ENCODE peak calls at places on chromosome 13, in nine cellular contexts. One of them, this sample, is unnamed.

GRCh38 chr13:24706886-24707585 is 26.8 kb downstream of the ATP12A start:
- DNase-seq in brain microvascular endothelial cell: no peak
- DNase-seq in foreskin keratinocyte: no peak
- DNase-seq in heart left ventricle: no peak
- DNase-seq in colonic mucosa: no peak
- DNase-seq in GM13977: no peak
- DNase-seq in cardiac muscle cell: no peak
- DNase-seq in progenitor cell of endocrine pancreas: no peak
- DNase-seq in endothelial cell: no peak
- DNase-seq in this sample: no peak

GRCh38 chr13:46617885-46618284 is 64.9 kb downstream of the LRCH1 start:
- DNase-seq in foreskin keratinocyte: no peak
- DNase-seq in heart left ventricle: no peak
- DNase-seq in brain microvascular endothelial cell: no peak
- DNase-seq in colonic mucosa: no peak
- DNase-seq in progenitor cell of endocrine pancreas: no peak
- DNase-seq in GM13977: no peak
- DNase-seq in endothelial cell: no peak
- DNase-seq in cardiac muscle cell: no peak
- DNase-seq in this sample: no peak

GRCh38 chr13:82330499-82330898 is 1551.8 kb downstream of the SLITRK1 start:
- DNase-seq in progenitor cell of endocrine pancreas: no peak
- DNase-seq in foreskin keratinocyte: peak
- DNase-seq in brain microvascular endothelial cell: peak
- DNase-seq in colonic mucosa: no peak
- DNase-seq in heart left ventricle: no peak
- DNase-seq in endothelial cell: no peak
- DNase-seq in cardiac muscle cell: peak
- DNase-seq in GM13977: peak
- DNase-seq in this sample: no peak

GRCh38 chr13:50400930-50401553 is 385.8 kb downstream of the KCNRG start:
- DNase-seq in endothelial cell: no peak
- DNase-seq in heart left ventricle: no peak
- DNase-seq in cardiac muscle cell: peak
- DNase-seq in brain microvascular endothelial cell: peak
- DNase-seq in GM13977: no peak
- DNase-seq in progenitor cell of endocrine pancreas: no peak
- DNase-seq in foreskin keratinocyte: peak
- DNase-seq in colonic mucosa: no peak
- DNase-seq in this sample: no peak

GRCh38 chr13:87671824-87672603 is 843 bp downstream of the SLITRK5 start:
- DNase-seq in GM13977: peak
- DNase-seq in endothelial cell: peak
- DNase-seq in progenitor cell of endocrine pancreas: no peak
- DNase-seq in colonic mucosa: no peak
- DNase-seq in cardiac muscle cell: no peak
- DNase-seq in heart left ventricle: no peak
- DNase-seq in foreskin keratinocyte: no peak
- DNase-seq in brain microvascular endothelial cell: no peak
- DNase-seq in this sample: no peak

GRCh38 chr13:51818771-51819511 is 15.0 kb upstream of the DHRS12 start:
- DNase-seq in endothelial cell: no peak
- DNase-seq in GM13977: no peak
- DNase-seq in heart left ventricle: no peak
- DNase-seq in brain microvascular endothelial cell: no peak
- DNase-seq in colonic mucosa: no peak
- DNase-seq in cardiac muscle cell: peak
- DNase-seq in foreskin keratinocyte: no peak
- DNase-seq in progenitor cell of endocrine pancreas: no peak
- DNase-seq in this sample: no peak

GRCh38 chr13:51760592-51760991 is 43.4 kb downstream of the DHRS12 start:
- DNase-seq in heart left ventricle: no peak
- DNase-seq in colonic mucosa: no peak
- DNase-seq in progenitor cell of endocrine pancreas: no peak
- DNase-seq in endothelial cell: no peak
- DNase-seq in cardiac muscle cell: no peak
- DNase-seq in brain microvascular endothelial cell: no peak
- DNase-seq in GM13977: no peak
- DNase-seq in foreskin keratinocyte: no peak
- DNase-seq in this sample: no peak

GRCh38 chr13:59672445-59672844 is 491.3 kb downstream of the DIAPH3 start:
- DNase-seq in colonic mucosa: no peak
- DNase-seq in progenitor cell of endocrine pancreas: no peak
- DNase-seq in GM13977: no peak
- DNase-seq in foreskin keratinocyte: no peak
- DNase-seq in endothelial cell: no peak
- DNase-seq in cardiac muscle cell: no peak
- DNase-seq in brain microvascular endothelial cell: no peak
- DNase-seq in heart left ventricle: no peak
- DNase-seq in this sample: no peak

GRCh38 chr13:113087923-113088690 is 17.5 kb upstream of the F7 start:
- DNase-seq in heart left ventricle: peak
- DNase-seq in endothelial cell: no peak
- DNase-seq in progenitor cell of endocrine pancreas: no peak
- DNase-seq in colonic mucosa: no peak
- DNase-seq in foreskin keratinocyte: no peak
- DNase-seq in GM13977: no peak
- DNase-seq in cardiac muscle cell: no peak
- DNase-seq in brain microvascular endothelial cell: no peak
- DNase-seq in this sample: no peak

GRCh38 chr13:58397596-58398387 is 766.2 kb downstream of the PCDH17 start:
- DNase-seq in progenitor cell of endocrine pancreas: no peak
- DNase-seq in cardiac muscle cell: no peak
- DNase-seq in brain microvascular endothelial cell: no peak
- DNase-seq in heart left ventricle: peak
- DNase-seq in colonic mucosa: no peak
- DNase-seq in GM13977: no peak
- DNase-seq in foreskin keratinocyte: no peak
- DNase-seq in endothelial cell: no peak
- DNase-seq in this sample: no peak

GRCh38 chr13:99120751-99121150 is 79.9 kb upstream of the UBAC2 start:
- DNase-seq in cardiac muscle cell: no peak
- DNase-seq in endothelial cell: no peak
- DNase-seq in foreskin keratinocyte: no peak
- DNase-seq in heart left ventricle: no peak
- DNase-seq in GM13977: no peak
- DNase-seq in brain microvascular endothelial cell: no peak
- DNase-seq in colonic mucosa: no peak
- DNase-seq in progenitor cell of endocrine pancreas: no peak
- DNase-seq in this sample: no peak
- TF ChIP-seq CTCF in cardiac muscle cell: no peak
- TF ChIP-seq CTCF in endothelial cell: no peak
- TF ChIP-seq CTCF in foreskin keratinocyte: no peak
- TF ChIP-seq CTCF in heart left ventricle: no peak
- TF ChIP-seq CTCF in GM13977: no peak
- TF ChIP-seq CTCF in brain microvascular endothelial cell: no peak
- TF ChIP-seq CTCF in colonic mucosa: no peak
- TF ChIP-seq CTCF in progenitor cell of endocrine pancreas: no peak
- TF ChIP-seq CTCF in this sample: no peak

GRCh38 chr13:56561327-56561726 is 579.4 kb upstream of the PRR20A start:
- DNase-seq in brain microvascular endothelial cell: no peak
- DNase-seq in cardiac muscle cell: no peak
- DNase-seq in endothelial cell: peak
- DNase-seq in GM13977: no peak
- DNase-seq in progenitor cell of endocrine pancreas: no peak
- DNase-seq in colonic mucosa: no peak
- DNase-seq in foreskin keratinocyte: no peak
- DNase-seq in heart left ventricle: no peak
- DNase-seq in this sample: no peak
- TF ChIP-seq CTCF in brain microvascular endothelial cell: no peak
- TF ChIP-seq CTCF in cardiac muscle cell: no peak
- TF ChIP-seq CTCF in endothelial cell: no peak
- TF ChIP-seq CTCF in GM13977: no peak
- TF ChIP-seq CTCF in progenitor cell of endocrine pancreas: peak
- TF ChIP-seq CTCF in colonic mucosa: no peak
- TF ChIP-seq CTCF in foreskin keratinocyte: peak
- TF ChIP-seq CTCF in heart left ventricle: no peak
- TF ChIP-seq CTCF in this sample: no peak

GRCh38 chr13:100694722-100695644 is 20.4 kb upstream of the TMTC4 start:
- DNase-seq in progenitor cell of endocrine pancreas: peak
- DNase-seq in cardiac muscle cell: peak
- DNase-seq in heart left ventricle: no peak
- DNase-seq in colonic mucosa: peak
- DNase-seq in endothelial cell: peak
- DNase-seq in brain microvascular endothelial cell: peak
- DNase-seq in GM13977: no peak
- DNase-seq in foreskin keratinocyte: no peak
- DNase-seq in this sample: peak
- TF ChIP-seq CTCF in progenitor cell of endocrine pancreas: peak
- TF ChIP-seq CTCF in cardiac muscle cell: peak
- TF ChIP-seq CTCF in heart left ventricle: peak
- TF ChIP-seq CTCF in colonic mucosa: no peak
- TF ChIP-seq CTCF in endothelial cell: no peak
- TF ChIP-seq CTCF in brain microvascular endothelial cell: peak
- TF ChIP-seq CTCF in GM13977: peak
- TF ChIP-seq CTCF in foreskin keratinocyte: peak
- TF ChIP-seq CTCF in this sample: no peak

GRCh38 chr13:43303040-43303729 is 279.8 kb downstream of the DNAJC15 start:
- DNase-seq in GM13977: no peak
- DNase-seq in cardiac muscle cell: peak
- DNase-seq in heart left ventricle: peak
- DNase-seq in brain microvascular endothelial cell: peak
- DNase-seq in endothelial cell: peak
- DNase-seq in progenitor cell of endocrine pancreas: peak
- DNase-seq in foreskin keratinocyte: no peak
- DNase-seq in colonic mucosa: peak
- DNase-seq in this sample: peak
- TF ChIP-seq CTCF in GM13977: peak
- TF ChIP-seq CTCF in cardiac muscle cell: peak
- TF ChIP-seq CTCF in heart left ventricle: peak
- TF ChIP-seq CTCF in brain microvascular endothelial cell: peak
- TF ChIP-seq CTCF in endothelial cell: no peak
- TF ChIP-seq CTCF in progenitor cell of endocrine pancreas: peak
- TF ChIP-seq CTCF in foreskin keratinocyte: peak
- TF ChIP-seq CTCF in colonic mucosa: no peak
- TF ChIP-seq CTCF in this sample: no peak

GRCh38 chr13:64239372-64239771 is 2823.7 kb upstream of the PCDH20 start:
- DNase-seq in cardiac muscle cell: peak
- DNase-seq in colonic mucosa: no peak
- DNase-seq in brain microvascular endothelial cell: no peak
- DNase-seq in endothelial cell: no peak
- DNase-seq in heart left ventricle: no peak
- DNase-seq in foreskin keratinocyte: peak
- DNase-seq in GM13977: no peak
- DNase-seq in progenitor cell of endocrine pancreas: no peak
- DNase-seq in this sample: no peak

GRCh38 chr13:64234255-64234654 is 2818.6 kb upstream of the PCDH20 start:
- DNase-seq in endothelial cell: no peak
- DNase-seq in heart left ventricle: no peak
- DNase-seq in brain microvascular endothelial cell: peak
- DNase-seq in GM13977: no peak
- DNase-seq in colonic mucosa: no peak
- DNase-seq in progenitor cell of endocrine pancreas: no peak
- DNase-seq in cardiac muscle cell: peak
- DNase-seq in foreskin keratinocyte: peak
- DNase-seq in this sample: no peak
- TF ChIP-seq CTCF in endothelial cell: no peak
- TF ChIP-seq CTCF in heart left ventricle: no peak
- TF ChIP-seq CTCF in brain microvascular endothelial cell: no peak
- TF ChIP-seq CTCF in GM13977: no peak
- TF ChIP-seq CTCF in colonic mucosa: no peak
- TF ChIP-seq CTCF in progenitor cell of endocrine pancreas: no peak
- TF ChIP-seq CTCF in cardiac muscle cell: no peak
- TF ChIP-seq CTCF in foreskin keratinocyte: no peak
- TF ChIP-seq CTCF in this sample: no peak

This sample was measured in Calu3.